ENCODE peak calls at places on chromosomes 6 and 20, in six cellular contexts. One of them, this sample, is unnamed.

GRCh38 chr6:140571139-140571538 is 1196.7 kb upstream of the CITED2 start:
- DNase-seq in HS-5: no peak
- DNase-seq in HTR-8/SVneo: no peak
- DNase-seq in T-helper 17 cell: no peak
- DNase-seq in NCI-H1092: no peak
- DNase-seq in NB4: no peak
- DNase-seq in this sample: peak; percentile 62

GRCh38 chr6:87482382-87482781 is 9.6 kb downstream of the SLC35A1 start:
- DNase-seq in HS-5: no peak
- DNase-seq in HTR-8/SVneo: no peak
- DNase-seq in T-helper 17 cell: no peak
- DNase-seq in NCI-H1092: no peak
- DNase-seq in NB4: peak; percentile 88
- DNase-seq in this sample: no peak

GRCh38 chr6:152635949-152636674 is 1.1 kb downstream of the SYNE1 start:
- DNase-seq in HS-5: no peak
- DNase-seq in HTR-8/SVneo: no peak
- DNase-seq in T-helper 17 cell: no peak
- DNase-seq in NCI-H1092: no peak
- DNase-seq in NB4: no peak
- DNase-seq in this sample: peak; percentile 19

GRCh38 chr6:157056275-157056674 is 267.0 kb downstream of the TMEM242 start:
- DNase-seq in HS-5: no peak
- DNase-seq in HTR-8/SVneo: no peak
- DNase-seq in T-helper 17 cell: no peak
- DNase-seq in NCI-H1092: no peak
- DNase-seq in NB4: no peak
- DNase-seq in this sample: no peak

GRCh38 chr6:8574749-8575468 is 139.6 kb upstream of the SLC35B3 start:
- DNase-seq in HS-5: no peak
- DNase-seq in HTR-8/SVneo: no peak
- DNase-seq in T-helper 17 cell: no peak
- DNase-seq in NCI-H1092: no peak
- DNase-seq in NB4: no peak
- DNase-seq in this sample: no peak

GRCh38 chr20:39876974-39877615 is 811.9 kb downstream of the MAFB start:
- DNase-seq in HS-5: no peak
- DNase-seq in HTR-8/SVneo: no peak
- DNase-seq in T-helper 17 cell: no peak
- DNase-seq in NCI-H1092: peak; percentile 85
- DNase-seq in NB4: no peak
- DNase-seq in this sample: peak; percentile 22

GRCh38 chr6:129555206-129555832 is 154.7 kb downstream of the ARHGAP18 start:
- DNase-seq in HS-5: no peak
- DNase-seq in HTR-8/SVneo: no peak
- DNase-seq in T-helper 17 cell: no peak
- DNase-seq in NCI-H1092: no peak
- DNase-seq in NB4: no peak
- DNase-seq in this sample: no peak

GRCh38 chr6:131116755-131117360 is 18.4 kb upstream of the AKAP7 start:
- DNase-seq in HS-5: no peak
- DNase-seq in HTR-8/SVneo: peak; percentile 47
- DNase-seq in T-helper 17 cell: no peak
- DNase-seq in NCI-H1092: no peak
- DNase-seq in NB4: peak; percentile 68
- DNase-seq in this sample: peak; percentile 61

GRCh38 chr6:43009124-43009523 is 4.6 kb downstream of the MEA1 start:
- DNase-seq in HS-5: no peak
- DNase-seq in HTR-8/SVneo: peak; percentile 35
- DNase-seq in T-helper 17 cell: peak; percentile 25
- DNase-seq in NCI-H1092: peak; percentile 10
- DNase-seq in NB4: peak; percentile 62
- DNase-seq in this sample: peak; percentile 32

GRCh38 chr6:150723056-150723658 is 123.5 kb downstream of the PLEKHG1 start:
- DNase-seq in HS-5: no peak
- DNase-seq in HTR-8/SVneo: no peak
- DNase-seq in T-helper 17 cell: no peak
- DNase-seq in NCI-H1092: no peak
- DNase-seq in NB4: no peak
- DNase-seq in this sample: no peak

GRCh38 chr6:41716516-41717446 is 18.6 kb downstream of the TFEB start:
- DNase-seq in HS-5: no peak
- DNase-seq in HTR-8/SVneo: no peak
- DNase-seq in T-helper 17 cell: no peak
- DNase-seq in NCI-H1092: no peak
- DNase-seq in NB4: no peak
- DNase-seq in this sample: no peak

GRCh38 chr6:24931752-24932691 is 3.7 kb downstream of the RIPOR2 start:
- DNase-seq in HS-5: no peak
- DNase-seq in HTR-8/SVneo: no peak
- DNase-seq in T-helper 17 cell: no peak
- DNase-seq in NCI-H1092: no peak
- DNase-seq in NB4: no peak
- DNase-seq in this sample: peak; percentile 30

GRCh38 chr6:113412589-113413367 is 444.4 kb upstream of the MARCKS start:
- DNase-seq in HS-5: no peak
- DNase-seq in HTR-8/SVneo: no peak
- DNase-seq in T-helper 17 cell: no peak
- DNase-seq in NCI-H1092: no peak
- DNase-seq in NB4: no peak
- DNase-seq in this sample: no peak

GRCh38 chr6:102619585-102619984 is 1226.1 kb downstream of the GRIK2 start:
- DNase-seq in HS-5: no peak
- DNase-seq in HTR-8/SVneo: peak; percentile 1
- DNase-seq in T-helper 17 cell: no peak
- DNase-seq in NCI-H1092: no peak
- DNase-seq in NB4: peak; percentile 33
- DNase-seq in this sample: peak; percentile 11

GRCh38 chr20:50366270-50367103 is 143.7 kb upstream of the PTPN1 start:
- DNase-seq in HS-5: no peak
- DNase-seq in HTR-8/SVneo: no peak
- DNase-seq in T-helper 17 cell: peak; percentile 30
- DNase-seq in NCI-H1092: peak; percentile 91
- DNase-seq in NB4: no peak
- DNase-seq in this sample: peak; percentile 61